ENCODE peak calls at places on chromosomes 4 and X, in nine cellular contexts. One of them, this sample, is unnamed.

GRCh38 chr4:140057693-140058092 is 96.3 kb downstream of the MAML3 start:
- DNase-seq in psoas muscle: no peak
- DNase-seq in ascending aorta: no peak
- DNase-seq in uterus: no peak
- DNase-seq in CD8-positive, alpha-beta memory T cell: no peak
- DNase-seq in BJ: no peak
- DNase-seq in A549: no peak
- DNase-seq in testis: no peak
- DNase-seq in fibroblast of the aortic adventitia: no peak
- DNase-seq in this sample: no peak

GRCh38 chr4:1347410-1347864 is 429 bp downstream of the UVSSA start:
- DNase-seq in ascending aorta: peak
- DNase-seq in psoas muscle: peak
- DNase-seq in uterus: peak
- DNase-seq in fibroblast of the aortic adventitia: peak
- DNase-seq in CD8-positive, alpha-beta memory T cell: no peak
- DNase-seq in testis: peak
- DNase-seq in A549: peak
- DNase-seq in BJ: no peak
- DNase-seq in this sample: peak

GRCh38 chr4:113607147-113607720 is 154.3 kb downstream of the CAMK2D start:
- DNase-seq in fibroblast of the aortic adventitia: no peak
- DNase-seq in psoas muscle: no peak
- DNase-seq in A549: no peak
- DNase-seq in uterus: no peak
- DNase-seq in testis: no peak
- DNase-seq in ascending aorta: no peak
- DNase-seq in CD8-positive, alpha-beta memory T cell: no peak
- DNase-seq in BJ: no peak
- DNase-seq in this sample: no peak

GRCh38 chr4:6992728-6993655 is 50.2 kb upstream of the TADA2B start:
- DNase-seq in psoas muscle: no peak
- DNase-seq in uterus: no peak
- DNase-seq in A549: no peak
- DNase-seq in ascending aorta: peak
- DNase-seq in fibroblast of the aortic adventitia: no peak
- DNase-seq in CD8-positive, alpha-beta memory T cell: no peak
- DNase-seq in BJ: no peak
- DNase-seq in testis: no peak
- DNase-seq in this sample: no peak

GRCh38 chrX:54495814-54496516 is at the start of gene FGD1:
- DNase-seq in ascending aorta: peak
- DNase-seq in uterus: peak
- DNase-seq in psoas muscle: peak
- DNase-seq in A549: peak
- DNase-seq in fibroblast of the aortic adventitia: peak
- DNase-seq in BJ: no peak
- DNase-seq in CD8-positive, alpha-beta memory T cell: peak
- DNase-seq in testis: peak
- DNase-seq in this sample: peak

GRCh38 chr4:16893141-16893571 is 5.3 kb downstream of the LDB2 start:
- DNase-seq in BJ: no peak
- DNase-seq in A549: no peak
- DNase-seq in ascending aorta: no peak
- DNase-seq in fibroblast of the aortic adventitia: peak
- DNase-seq in psoas muscle: no peak
- DNase-seq in testis: no peak
- DNase-seq in uterus: no peak
- DNase-seq in CD8-positive, alpha-beta memory T cell: no peak
- DNase-seq in this sample: no peak

GRCh38 chr4:91471280-91471679 is 832.5 kb upstream of the GRID2 start:
- DNase-seq in testis: peak
- DNase-seq in psoas muscle: no peak
- DNase-seq in fibroblast of the aortic adventitia: no peak
- DNase-seq in uterus: no peak
- DNase-seq in A549: no peak
- DNase-seq in CD8-positive, alpha-beta memory T cell: no peak
- DNase-seq in BJ: no peak
- DNase-seq in ascending aorta: no peak
- DNase-seq in this sample: no peak

GRCh38 chrX:15522464-15522863 is 21.9 kb downstream of the BMX start:
- DNase-seq in BJ: no peak
- DNase-seq in CD8-positive, alpha-beta memory T cell: no peak
- DNase-seq in psoas muscle: no peak
- DNase-seq in A549: no peak
- DNase-seq in testis: no peak
- DNase-seq in ascending aorta: no peak
- DNase-seq in fibroblast of the aortic adventitia: no peak
- DNase-seq in uterus: no peak
- DNase-seq in this sample: no peak

GRCh38 chr4:88297725-88298453 is 13.5 kb upstream of the PPM1K start:
- DNase-seq in BJ: no peak
- DNase-seq in testis: no peak
- DNase-seq in ascending aorta: no peak
- DNase-seq in CD8-positive, alpha-beta memory T cell: no peak
- DNase-seq in uterus: no peak
- DNase-seq in psoas muscle: no peak
- DNase-seq in A549: no peak
- DNase-seq in fibroblast of the aortic adventitia: no peak
- DNase-seq in this sample: no peak

GRCh38 chrX:23374291-23374690 is 39.6 kb downstream of the PTCHD1 start:
- DNase-seq in testis: no peak
- DNase-seq in fibroblast of the aortic adventitia: no peak
- DNase-seq in A549: no peak
- DNase-seq in psoas muscle: no peak
- DNase-seq in ascending aorta: no peak
- DNase-seq in uterus: no peak
- DNase-seq in BJ: no peak
- DNase-seq in CD8-positive, alpha-beta memory T cell: no peak
- DNase-seq in this sample: no peak

GRCh38 chr4:67101612-67102011 is 443.7 kb downstream of the CENPC start:
- DNase-seq in psoas muscle: no peak
- DNase-seq in uterus: no peak
- DNase-seq in CD8-positive, alpha-beta memory T cell: no peak
- DNase-seq in ascending aorta: no peak
- DNase-seq in testis: no peak
- DNase-seq in BJ: no peak
- DNase-seq in fibroblast of the aortic adventitia: no peak
- DNase-seq in A549: no peak
- DNase-seq in this sample: no peak

GRCh38 chr4:67103001-67103737 is 442.1 kb downstream of the CENPC start:
- DNase-seq in fibroblast of the aortic adventitia: no peak
- DNase-seq in CD8-positive, alpha-beta memory T cell: no peak
- DNase-seq in uterus: no peak
- DNase-seq in BJ: no peak
- DNase-seq in psoas muscle: no peak
- DNase-seq in ascending aorta: no peak
- DNase-seq in testis: no peak
- DNase-seq in A549: no peak
- DNase-seq in this sample: no peak

GRCh38 chr4:67104145-67104544 is 441.2 kb downstream of the CENPC start:
- DNase-seq in CD8-positive, alpha-beta memory T cell: no peak
- DNase-seq in fibroblast of the aortic adventitia: no peak
- DNase-seq in ascending aorta: no peak
- DNase-seq in A549: no peak
- DNase-seq in BJ: no peak
- DNase-seq in testis: no peak
- DNase-seq in psoas muscle: no peak
- DNase-seq in uterus: no peak
- DNase-seq in this sample: no peak

GRCh38 chr4:67109276-67109675 is 436.0 kb downstream of the CENPC start:
- DNase-seq in ascending aorta: no peak
- DNase-seq in BJ: no peak
- DNase-seq in testis: no peak
- DNase-seq in psoas muscle: no peak
- DNase-seq in uterus: no peak
- DNase-seq in A549: no peak
- DNase-seq in CD8-positive, alpha-beta memory T cell: no peak
- DNase-seq in fibroblast of the aortic adventitia: no peak
- DNase-seq in this sample: no peak

GRCh38 chr4:67106846-67107467 is 438.3 kb downstream of the CENPC start:
- DNase-seq in ascending aorta: no peak
- DNase-seq in uterus: no peak
- DNase-seq in BJ: no peak
- DNase-seq in psoas muscle: no peak
- DNase-seq in fibroblast of the aortic adventitia: no peak
- DNase-seq in testis: no peak
- DNase-seq in A549: no peak
- DNase-seq in CD8-positive, alpha-beta memory T cell: no peak
- DNase-seq in this sample: no peak
- H3K4me3 ChIP-seq in ascending aorta: no peak
- H3K4me3 ChIP-seq in uterus: no peak
- H3K4me3 ChIP-seq in BJ: no peak
- H3K4me3 ChIP-seq in psoas muscle: no peak
- H3K4me3 ChIP-seq in fibroblast of the aortic adventitia: no peak
- H3K4me3 ChIP-seq in testis: no peak
- H3K4me3 ChIP-seq in A549: no peak
- H3K4me3 ChIP-seq in CD8-positive, alpha-beta memory T cell: no peak
- H3K4me3 ChIP-seq in this sample: no peak

DNA sequence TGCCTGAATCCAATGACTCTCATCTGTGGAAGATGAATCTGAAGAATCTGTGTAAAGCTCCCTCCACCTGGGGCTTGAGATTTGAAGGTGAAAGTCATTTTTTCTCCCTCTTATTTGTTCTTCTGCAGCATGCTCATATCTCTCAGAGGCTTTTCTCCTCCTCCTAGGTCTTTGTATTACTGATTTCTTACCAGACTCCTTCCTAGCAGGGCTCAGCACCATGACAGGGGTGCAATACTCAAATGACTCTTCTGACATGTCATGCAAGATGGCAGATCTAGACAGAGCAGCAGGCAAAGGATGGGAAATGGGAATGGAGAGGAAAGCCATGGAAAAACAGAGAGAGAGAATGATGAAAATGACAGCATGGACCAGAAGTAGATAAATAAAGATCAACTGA is 118.3 kb downstream of the TMA16 start:
- DNase-seq in psoas muscle: no peak
- DNase-seq in fibroblast of the aortic adventitia: no peak
- DNase-seq in CD8-positive, alpha-beta memory T cell: no peak
- DNase-seq in A549: no peak
- DNase-seq in testis: no peak
- DNase-seq in BJ: no peak
- DNase-seq in ascending aorta: no peak
- DNase-seq in uterus: no peak
- DNase-seq in this sample: no peak
- H3K4me3 ChIP-seq in psoas muscle: peak
- H3K4me3 ChIP-seq in fibroblast of the aortic adventitia: no peak
- H3K4me3 ChIP-seq in CD8-positive, alpha-beta memory T cell: no peak
- H3K4me3 ChIP-seq in A549: no peak
- H3K4me3 ChIP-seq in testis: no peak
- H3K4me3 ChIP-seq in BJ: no peak
- H3K4me3 ChIP-seq in ascending aorta: peak
- H3K4me3 ChIP-seq in uterus: no peak
- H3K4me3 ChIP-seq in this sample: no peak

GRCh38 chr4:42284030-42284429 is 113.3 kb upstream of the SHISA3 start:
- DNase-seq in psoas muscle: no peak
- DNase-seq in A549: no peak
- DNase-seq in ascending aorta: no peak
- DNase-seq in fibroblast of the aortic adventitia: no peak
- DNase-seq in uterus: no peak
- DNase-seq in CD8-positive, alpha-beta memory T cell: no peak
- DNase-seq in testis: no peak
- DNase-seq in BJ: no peak
- DNase-seq in this sample: no peak

GRCh38 chr4:42281324-42282020 is 115.8 kb upstream of the SHISA3 start:
- DNase-seq in psoas muscle: no peak
- DNase-seq in fibroblast of the aortic adventitia: peak
- DNase-seq in ascending aorta: no peak
- DNase-seq in A549: no peak
- DNase-seq in testis: no peak
- DNase-seq in BJ: no peak
- DNase-seq in uterus: no peak
- DNase-seq in CD8-positive, alpha-beta memory T cell: no peak
- DNase-seq in this sample: no peak

GRCh38 chr4:42278709-42279324 is 118.5 kb upstream of the SHISA3 start:
- DNase-seq in CD8-positive, alpha-beta memory T cell: no peak
- DNase-seq in ascending aorta: no peak
- DNase-seq in psoas muscle: no peak
- DNase-seq in A549: no peak
- DNase-seq in testis: no peak
- DNase-seq in fibroblast of the aortic adventitia: no peak
- DNase-seq in uterus: no peak
- DNase-seq in BJ: no peak
- DNase-seq in this sample: no peak

GRCh38 chr4:42280327-42281095 is 116.8 kb upstream of the SHISA3 start:
- DNase-seq in ascending aorta: no peak
- DNase-seq in CD8-positive, alpha-beta memory T cell: no peak
- DNase-seq in A549: no peak
- DNase-seq in uterus: no peak
- DNase-seq in testis: no peak
- DNase-seq in fibroblast of the aortic adventitia: peak
- DNase-seq in BJ: no peak
- DNase-seq in psoas muscle: no peak
- DNase-seq in this sample: no peak

GRCh38 chr4:42282081-42282901 is 115.0 kb upstream of the SHISA3 start:
- DNase-seq in testis: peak
- DNase-seq in uterus: peak
- DNase-seq in fibroblast of the aortic adventitia: peak
- DNase-seq in CD8-positive, alpha-beta memory T cell: no peak
- DNase-seq in ascending aorta: no peak
- DNase-seq in A549: peak
- DNase-seq in psoas muscle: peak
- DNase-seq in BJ: no peak
- DNase-seq in this sample: no peak
- H3K4me3 ChIP-seq in testis: no peak
- H3K4me3 ChIP-seq in uterus: no peak
- H3K4me3 ChIP-seq in fibroblast of the aortic adventitia: no peak
- H3K4me3 ChIP-seq in CD8-positive, alpha-beta memory T cell: no peak
- H3K4me3 ChIP-seq in ascending aorta: no peak
- H3K4me3 ChIP-seq in A549: no peak
- H3K4me3 ChIP-seq in psoas muscle: no peak
- H3K4me3 ChIP-seq in BJ: no peak
- H3K4me3 ChIP-seq in this sample: no peak

GRCh38 chrX:1106478-1107210 is 105.8 kb downstream of the CRLF2 start:
- DNase-seq in uterus: no peak
- DNase-seq in ascending aorta: peak
- DNase-seq in psoas muscle: no peak
- DNase-seq in A549: no peak
- DNase-seq in BJ: no peak
- DNase-seq in testis: no peak
- DNase-seq in CD8-positive, alpha-beta memory T cell: no peak
- DNase-seq in fibroblast of the aortic adventitia: no peak
- DNase-seq in this sample: no peak

GRCh38 chrX:1108451-1109445 is 103.7 kb downstream of the CRLF2 start:
- DNase-seq in testis: no peak
- DNase-seq in fibroblast of the aortic adventitia: no peak
- DNase-seq in BJ: no peak
- DNase-seq in ascending aorta: peak
- DNase-seq in A549: no peak
- DNase-seq in psoas muscle: no peak
- DNase-seq in CD8-positive, alpha-beta memory T cell: no peak
- DNase-seq in uterus: no peak
- DNase-seq in this sample: no peak

GRCh38 chrX:1112321-1112720 is 100.1 kb downstream of the CRLF2 start:
- DNase-seq in fibroblast of the aortic adventitia: no peak
- DNase-seq in CD8-positive, alpha-beta memory T cell: no peak
- DNase-seq in testis: no peak
- DNase-seq in uterus: no peak
- DNase-seq in A549: no peak
- DNase-seq in BJ: no peak
- DNase-seq in ascending aorta: peak
- DNase-seq in psoas muscle: no peak
- DNase-seq in this sample: no peak

GRCh38 chrX:1109580-1110119 is 102.8 kb downstream of the CRLF2 start:
- DNase-seq in A549: no peak
- DNase-seq in psoas muscle: no peak
- DNase-seq in fibroblast of the aortic adventitia: no peak
- DNase-seq in CD8-positive, alpha-beta memory T cell: no peak
- DNase-seq in testis: no peak
- DNase-seq in uterus: no peak
- DNase-seq in ascending aorta: no peak
- DNase-seq in BJ: no peak
- DNase-seq in this sample: no peak

GRCh38 chrX:1111543-1112300 is 100.7 kb downstream of the CRLF2 start:
- DNase-seq in ascending aorta: peak
- DNase-seq in A549: no peak
- DNase-seq in psoas muscle: no peak
- DNase-seq in CD8-positive, alpha-beta memory T cell: no peak
- DNase-seq in BJ: no peak
- DNase-seq in fibroblast of the aortic adventitia: no peak
- DNase-seq in uterus: no peak
- DNase-seq in testis: no peak
- DNase-seq in this sample: no peak
- H3K4me3 ChIP-seq in ascending aorta: no peak
- H3K4me3 ChIP-seq in A549: no peak
- H3K4me3 ChIP-seq in psoas muscle: no peak
- H3K4me3 ChIP-seq in CD8-positive, alpha-beta memory T cell: no peak
- H3K4me3 ChIP-seq in BJ: no peak
- H3K4me3 ChIP-seq in fibroblast of the aortic adventitia: no peak
- H3K4me3 ChIP-seq in uterus: no peak
- H3K4me3 ChIP-seq in testis: no peak
- H3K4me3 ChIP-seq in this sample: no peak

This sample was measured in left lung.